ENCODE peak calls at places on chromosomes 2 and 18, in eight cellular contexts. Z, C, N, K, Q, W, D and I are unnamed samples.

GRCh38 chr18:67669993-67670671 is 153.6 kb upstream of the DSEL start:
- DNase-seq in K (no peak), W (no peak), Z (no peak), D (no peak), C (no peak), N (no peak), Q (no peak), I (no peak)

GRCh38 chr2:47004905-47005495 is 89.4 kb upstream of the MCFD2 start:
- DNase-seq in Z (no peak), C (no peak), Q (no peak), W (no peak), D (no peak), N (no peak), K (no peak), I (no peak)

GRCh38 chr18:58076052-58076451 is 32.0 kb downstream of the NEDD4L start:
- DNase-seq in D (no peak), Z (no peak), N (no peak), K (no peak), W (no peak), Q (no peak), C (no peak), I (no peak)

GRCh38 chr2:13353083-13353482 is 636.3 kb downstream of the TRIB2 start:
- DNase-seq in C (no peak), Z (no peak), D (no peak), Q (no peak), K (no peak), W (no peak), N (no peak), I (no peak)

GRCh38 chr2:173884403-173884802 is 80.8 kb downstream of the SP3 start:
- DNase-seq in D (peak), K (peak), Q (peak), C (peak), N (peak), Z (peak), W (peak), I (peak)

GRCh38 chr2:19051238-19051831 is 307.1 kb downstream of the OSR1 start:
- DNase-seq in C (no peak), Q (no peak), Z (no peak), K (no peak), W (no peak), D (no peak), N (no peak), I (no peak)

GRCh38 chr18:79530821-79531220 is 135.1 kb downstream of the NFATC1 start:
- DNase-seq in C (no peak), D (no peak), K (no peak), Q (peak), N (no peak), Z (no peak), W (peak), I (no peak)

GRCh38 chr18:25234363-25234639 is 117.7 kb downstream of the ZNF521 start:
- DNase-seq in W (no peak), Q (no peak), Z (no peak), D (no peak), N (no peak), C (no peak), K (no peak), I (no peak)

GRCh38 chr2:239252433-239253200 is 148.2 kb downstream of the HDAC4 start:
- DNase-seq in Z (peak), C (no peak), Q (peak), D (no peak), N (no peak), W (no peak), K (no peak), I (no peak)

GRCh38 chr2:189854152-189854551 is 69.9 kb downstream of the PMS1 start:
- DNase-seq in Z (no peak), C (no peak), W (no peak), Q (no peak), N (no peak), K (no peak), D (no peak), I (no peak)

GRCh38 chr2:67399831-67400489 is 2.8 kb downstream of the ETAA1 start:
- DNase-seq in C (no peak), N (no peak), Z (peak), K (peak), Q (no peak), W (no peak), D (no peak), I (no peak)

GRCh38 chr2:198596985-198597384 is 792.6 kb downstream of the PLCL1 start:
- DNase-seq in K (no peak), C (no peak), W (no peak), N (no peak), D (no peak), Q (no peak), Z (no peak), I (no peak)

GRCh38 chr2:236876642-236877041 is 209.0 kb upstream of the COPS8 start:
- DNase-seq in N (no peak), W (no peak), D (no peak), C (no peak), Z (no peak), K (no peak), Q (no peak), I (no peak)

GRCh38 chr2:24077535-24077877 is 1.4 kb upstream of the SF3B6 start:
- DNase-seq in K (no peak), Q (no peak), C (no peak), D (no peak), Z (no peak), W (no peak), N (peak), I (no peak)

GRCh38 chr2:198662916-198663315 is 794.8 kb downstream of the SATB2 start:
- DNase-seq in Z (no peak), D (no peak), N (no peak), K (no peak), W (no peak), Q (no peak), C (no peak), I (no peak)

GRCh38 chr2:28269019-28269784 is 123.5 kb upstream of the FOSL2 start:
- DNase-seq in Q (no peak), D (peak), C (peak), Z (peak), K (peak), N (peak), W (peak), I (peak)

GRCh38 chr18:74303936-74304335 is 11.7 kb upstream of the C18orf63 start:
- DNase-seq in N (no peak), Z (no peak), Q (no peak), C (no peak), D (no peak), K (no peak), W (no peak), I (no peak)

GRCh38 chr2:111236027-111236426 is 115.3 kb downstream of the BCL2L11 start:
- DNase-seq in N (no peak), W (no peak), D (no peak), C (peak), Z (no peak), K (no peak), Q (no peak), I (no peak)

GRCh38 chr2:218980800-218981389 is 4.1 kb downstream of the FEV start:
- DNase-seq in D (no peak), C (no peak), K (no peak), Z (no peak), Q (peak), W (no peak), N (no peak), I (no peak)

GRCh38 chr18:6920099-6920955 is 190.8 kb downstream of the ARHGAP28 start:
- DNase-seq in Q (no peak), W (peak), K (peak), N (peak), D (peak), Z (peak), C (peak), I (peak)

GRCh38 chr2:124088621-124089020 is 63.5 kb downstream of the CNTNAP5 start:
- DNase-seq in W (no peak), Q (no peak), Z (no peak), D (no peak), C (no peak), K (no peak), N (no peak), I (no peak)

GRCh38 chr2:185738679-185739472 is at the start of gene FSIP2:
- DNase-seq in Q (peak), W (peak), K (no peak), C (peak), Z (peak), D (peak), N (peak), I (no peak)

GRCh38 chr2:18378020-18378653 is 182.3 kb downstream of the RDH14 start:
- DNase-seq in D (peak), W (no peak), Z (peak), K (peak), N (peak), Q (no peak), C (no peak), I (peak)

GRCh38 chr2:75647771-75648170 is 1.2 kb downstream of the MRPL19 start:
- DNase-seq in N (peak), Q (no peak), W (no peak), C (no peak), Z (no peak), D (no peak), K (no peak), I (no peak)

GRCh38 chr18:9848170-9848854 is 37.5 kb upstream of the TXNDC2 start:
- DNase-seq in N (peak), K (no peak), W (no peak), Q (no peak), C (no peak), Z (no peak), D (no peak), I (no peak)
- TF ChIP-seq POLR2A in N (no peak), K (no peak), W (no peak), Q (no peak), C (no peak), Z (no peak), D (no peak), I (no peak)

GRCh38 chr2:196068271-196069209 is at the start of gene DNAH7:
- DNase-seq in Q (peak), Z (peak), N (peak), W (peak), D (peak), C (peak), K (peak), I (peak)
- TF ChIP-seq POLR2A in Q (no peak), Z (peak), N (no peak), W (no peak), D (peak), C (no peak), K (peak), I (peak)

DNA sequence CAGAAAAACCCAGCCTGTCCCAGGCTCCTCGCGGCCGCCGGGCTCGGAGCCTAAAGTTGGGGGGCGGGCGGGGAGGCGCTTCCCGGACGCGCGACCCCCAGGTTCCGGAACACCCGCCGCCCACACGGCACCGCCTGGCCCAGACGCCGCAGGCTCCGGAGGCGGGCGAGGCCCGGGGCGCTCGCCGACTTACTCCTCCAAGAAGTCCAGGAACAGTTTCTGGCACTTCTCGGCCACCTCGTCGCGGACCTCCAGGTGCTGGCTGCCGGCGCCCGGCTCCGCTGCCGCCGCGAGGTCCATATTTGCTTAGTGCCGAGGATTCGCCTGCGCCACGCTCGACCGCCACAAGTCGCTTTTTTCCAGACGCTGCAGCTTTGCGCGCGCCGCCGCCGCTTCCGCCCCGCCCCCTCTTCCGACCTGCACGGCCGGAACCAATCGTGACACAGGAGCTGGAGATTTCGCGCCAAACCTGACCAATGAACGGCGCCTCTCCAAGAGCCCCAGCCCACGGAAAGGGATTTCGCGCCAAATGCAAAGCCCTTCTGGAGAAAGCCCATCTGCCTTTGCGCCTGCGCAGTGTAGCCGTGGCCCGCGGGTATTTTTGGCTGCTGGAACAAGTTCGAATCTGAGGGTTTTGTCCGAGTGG is at the start of gene MCM6:
- DNase-seq in W (peak), D (peak), N (peak), C (peak), Q (peak), Z (peak), K (peak), I (peak)
- TF ChIP-seq POLR2A in W (peak), D (no peak), N (peak), C (no peak), Q (no peak), Z (peak), K (peak), I (peak)

GRCh38 chr2:55283083-55283482 is 14.1 kb upstream of the MTIF2 start:
- DNase-seq in Q (no peak), D (no peak), N (no peak), C (no peak), Z (no peak), K (no peak), W (no peak), I (no peak)

GRCh38 chr2:55277310-55277709 is 8.3 kb upstream of the MTIF2 start:
- DNase-seq in Z (no peak), N (no peak), D (no peak), W (no peak), Q (no peak), K (no peak), C (no peak), I (no peak)

DNA sequence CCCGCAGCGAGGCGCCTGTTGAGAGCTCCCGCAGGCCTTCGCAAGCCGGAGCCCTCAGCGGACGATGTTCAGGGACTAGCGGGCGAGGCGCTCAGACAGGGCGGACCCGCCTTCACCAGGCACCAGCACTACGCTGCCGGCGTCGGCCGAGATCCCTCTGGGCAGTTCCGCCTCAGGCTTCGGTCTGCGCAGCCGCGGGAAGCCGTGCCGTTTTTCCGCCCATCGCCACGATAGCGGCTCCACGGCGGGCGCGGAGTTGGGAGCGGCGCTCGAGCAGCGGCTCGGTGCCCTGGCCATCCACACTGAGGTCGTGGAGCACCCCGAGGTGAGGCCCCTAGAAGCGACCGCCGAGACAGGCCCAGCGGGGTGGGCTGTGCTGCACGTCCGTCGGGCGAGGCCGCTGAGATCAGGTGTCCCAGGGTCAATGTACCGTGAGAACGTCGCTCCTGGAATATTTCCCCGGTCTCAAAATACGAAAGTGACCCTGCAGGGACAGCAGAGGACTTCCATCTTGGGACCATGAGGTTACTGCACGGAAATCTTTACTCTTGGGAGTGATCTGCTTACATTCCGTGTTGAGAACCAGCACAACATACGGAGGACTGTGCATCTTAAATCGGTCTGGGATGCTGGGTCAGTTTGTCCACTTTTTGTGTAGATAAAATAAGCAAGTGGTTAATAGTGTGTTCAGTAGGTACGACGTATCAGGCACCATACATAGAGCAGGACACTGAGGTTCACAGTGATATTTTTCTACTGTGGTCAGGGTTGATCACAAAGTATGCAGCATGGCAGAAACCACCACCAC is 13.3 kb upstream of the MTIF2 start:
- DNase-seq in D (peak), Q (peak), Z (peak), N (peak), C (peak), W (peak), K (peak), I (peak)
- TF ChIP-seq POLR2A in D (no peak), Q (no peak), Z (peak), N (peak), C (no peak), W (peak), K (peak), I (peak)

GRCh38 chr2:88614497-88615157 is 12.6 kb downstream of the EIF2AK3 start:
- DNase-seq in Q (no peak), W (no peak), D (no peak), C (no peak), Z (no peak), N (no peak), K (no peak), I (no peak)
- TF ChIP-seq POLR2A in Q (no peak), W (no peak), D (no peak), C (no peak), Z (no peak), N (no peak), K (no peak), I (no peak)

GRCh38 chr2:191206613-191207471 is 38.4 kb upstream of the MYO1B start:
- DNase-seq in D (no peak), W (no peak), Z (no peak), C (no peak), Q (no peak), K (no peak), N (no peak), I (no peak)
- TF ChIP-seq POLR2A in D (no peak), W (no peak), Z (no peak), C (no peak), Q (no peak), K (no peak), N (no peak), I (no peak)

GRCh38 chr2:62203459-62203858 is 7.5 kb downstream of the B3GNT2 start:
- DNase-seq in K (no peak), D (no peak), Z (no peak), N (no peak), Q (no peak), W (no peak), C (no peak), I (no peak)
- TF ChIP-seq POLR2A in K (no peak), D (no peak), Z (no peak), N (no peak), Q (no peak), W (no peak), C (no peak), I (no peak)

GRCh38 chr2:10449481-10449831 is 1.3 kb upstream of the ODC1 start:
- DNase-seq in N (no peak), C (no peak), Q (no peak), Z (no peak), W (no peak), D (no peak), K (no peak), I (no peak)

GRCh38 chr2:10448208-10448645 is at the start of gene ODC1:
- DNase-seq in K (peak), Z (peak), D (peak), W (peak), N (peak), Q (peak), C (peak), I (peak)

GRCh38 chr2:10446631-10447030 is 1.5 kb downstream of the ODC1 start:
- DNase-seq in Q (no peak), K (no peak), N (peak), D (no peak), W (no peak), Z (no peak), C (no peak), I (no peak)

GRCh38 chr2:10448646-10449480 is 736 bp upstream of the ODC1 start:
- DNase-seq in D (peak), K (peak), Z (peak), C (peak), Q (peak), W (peak), N (peak), I (no peak)

GRCh38 chr2:10447300-10448207 is 573 bp downstream of the ODC1 start:
- DNase-seq in D (peak), W (no peak), Z (peak), C (peak), K (peak), N (peak), Q (peak), I (no peak)
- TF ChIP-seq POLR2A in D (no peak), W (no peak), Z (peak), C (no peak), K (no peak), N (no peak), Q (no peak), I (no peak)

DNA sequence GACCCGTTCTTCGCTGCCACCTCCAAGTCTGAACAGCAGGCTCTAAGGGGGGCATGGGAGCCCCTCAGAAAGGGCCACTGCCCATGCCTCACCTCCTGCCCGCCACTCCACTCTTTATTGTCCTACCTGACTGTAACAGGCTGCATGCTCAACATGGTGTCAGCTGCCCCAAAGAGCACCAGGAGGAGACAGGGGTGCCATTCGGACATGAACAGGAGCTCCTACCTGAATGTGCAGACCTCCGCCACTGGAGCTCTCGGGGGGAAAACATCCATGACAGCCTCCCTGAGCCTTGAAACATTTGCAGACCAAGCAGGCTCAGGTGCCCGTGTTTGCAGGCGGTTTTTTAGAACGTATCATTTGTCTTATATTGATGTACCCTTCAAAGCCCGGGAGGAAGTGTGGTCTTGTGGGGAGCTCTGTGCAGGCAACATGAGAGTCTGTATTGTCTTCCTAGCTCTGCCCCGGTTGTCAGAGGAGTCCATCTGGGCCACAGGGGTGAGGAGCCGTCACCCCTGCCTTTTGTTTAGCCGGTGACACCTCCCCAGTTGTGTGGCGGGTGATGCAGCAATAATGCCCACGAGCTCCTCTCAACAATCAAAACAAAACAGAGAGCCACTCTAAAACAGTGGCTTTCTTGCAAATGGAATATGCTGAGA is 35.1 kb upstream of the CD8A start:
- DNase-seq in Z (no peak), C (no peak), N (no peak), K (no peak), W (no peak), Q (no peak), D (no peak), I (no peak)
- TF ChIP-seq POLR2A in Z (no peak), C (no peak), N (no peak), K (no peak), W (no peak), Q (no peak), D (no peak), I (no peak)